ENCODE peak calls at places on chromosomes 6 and 20, in eight cellular contexts. V, T, U, X, E, G, Y and S are unnamed samples.

GRCh38 chr6:105097288-105097687 is 82.5 kb downstream of the POPDC3 start:
- DNase-seq in V (peak; percentile 59), T (no peak), E (no peak), Y (peak; percentile 87), U (no peak), X (no peak), G (no peak), S (peak; percentile 55)

GRCh38 chr6:139239137-139239536 is 52.7 kb downstream of the TXLNB start:
- DNase-seq in U (no peak), X (no peak), E (no peak), Y (no peak), G (no peak), T (no peak), V (no peak), S (no peak)

GRCh38 chr6:158441639-158442308 is 118.1 kb upstream of the TMEM181 start:
- DNase-seq in T (no peak), G (no peak), U (no peak), E (peak; percentile 52), Y (peak; percentile 12), V (no peak), X (no peak), S (peak; percentile 21)

GRCh38 chr20:37376791-37377190 is 30.9 kb downstream of the SRC start:
- DNase-seq in Y (no peak), X (no peak), V (no peak), U (no peak), E (no peak), G (no peak), T (no peak), S (no peak)

GRCh38 chr20:3749689-3750639 is 17.5 kb downstream of the HSPA12B start:
- DNase-seq in X (no peak), G (no peak), T (no peak), Y (no peak), V (peak; percentile 91), E (no peak), U (no peak), S (no peak)

GRCh38 chr6:114304304-114304887 is 38.4 kb downstream of the HS3ST5 start:
- DNase-seq in V (no peak), T (peak; percentile 19), U (peak; percentile 3), G (peak; percentile 3), E (no peak), Y (no peak), X (no peak), S (no peak)

GRCh38 chr6:29141606-29142005 is 29.1 kb upstream of the OR2J2 start:
- DNase-seq in U (no peak), Y (no peak), X (no peak), E (no peak), T (no peak), G (no peak), V (no peak), S (no peak)

GRCh38 chr6:33599413-33599911 is 19.4 kb upstream of the BAK1 start:
- DNase-seq in Y (no peak), V (no peak), X (no peak), T (no peak), U (no peak), G (no peak), E (no peak), S (no peak)

GRCh38 chr6:89489078-89489477 is 56.1 kb downstream of the ANKRD6 start:
- DNase-seq in G (no peak), Y (no peak), E (no peak), U (no peak), V (no peak), T (no peak), X (no peak), S (no peak)

GRCh38 chr20:36541227-36542018 is at the start of gene MYL9:
- DNase-seq in X (peak; percentile 75), Y (peak; percentile 79), U (no peak), T (peak; percentile 43), G (no peak), E (peak; percentile 96), V (peak; percentile 99), S (peak; percentile 80)

GRCh38 chr20:25984933-25985332 is 288.3 kb upstream of the ZNF337 start:
- DNase-seq in T (peak; percentile 37), G (no peak), E (peak; percentile 70), U (no peak), Y (peak; percentile 16), X (no peak), V (peak; percentile 82), S (peak; percentile 39)

GRCh38 chr6:113856011-113856551 is 1.1 kb upstream of the MARCKS start:
- DNase-seq in T (no peak), E (no peak), G (no peak), Y (peak; percentile 43), V (no peak), U (peak; percentile 13), X (no peak), S (peak; percentile 51)

GRCh38 chr6:133980168-133980567 is 27.1 kb downstream of the TBPL1 start:
- DNase-seq in G (no peak), U (no peak), Y (no peak), V (no peak), X (no peak), E (no peak), T (no peak), S (no peak)

GRCh38 chr6:70221025-70221714 is 81.7 kb downstream of the COL9A1 start:
- DNase-seq in V (no peak), U (peak; percentile 25), G (no peak), T (peak; percentile 32), E (no peak), Y (peak; percentile 35), X (no peak), S (no peak)

GRCh38 chr6:35377002-35377401 is 34.6 kb downstream of the PPARD start:
- DNase-seq in T (no peak), U (no peak), Y (no peak), E (no peak), G (no peak), V (no peak), X (no peak), S (no peak)

GRCh38 chr6:9647043-9647520 is 767.8 kb downstream of the TFAP2A start:
- DNase-seq in G (no peak), E (no peak), V (no peak), U (no peak), T (no peak), X (no peak), Y (no peak), S (no peak)

GRCh38 chr20:25632940-25633790 is 9.4 kb upstream of the NANP start:
- DNase-seq in U (no peak), E (no peak), T (peak; percentile 35), V (no peak), X (no peak), G (no peak), Y (no peak), S (no peak)

GRCh38 chr6:13272131-13273046 is 55.9 kb downstream of the TBC1D7 start:
- DNase-seq in T (no peak), X (peak; percentile 27), Y (peak; percentile 70), U (no peak), V (peak; percentile 79), G (no peak), E (peak; percentile 44), S (peak; percentile 41)
- H3K4me3 ChIP-seq in T (no peak overlapping the region), X (no peak overlapping the region), Y (no peak overlapping the region), U (no peak overlapping the region), V (peak overlapping the region; percentile 36), G (no peak overlapping the region), E (no peak overlapping the region), S (no peak overlapping the region)

DNA sequence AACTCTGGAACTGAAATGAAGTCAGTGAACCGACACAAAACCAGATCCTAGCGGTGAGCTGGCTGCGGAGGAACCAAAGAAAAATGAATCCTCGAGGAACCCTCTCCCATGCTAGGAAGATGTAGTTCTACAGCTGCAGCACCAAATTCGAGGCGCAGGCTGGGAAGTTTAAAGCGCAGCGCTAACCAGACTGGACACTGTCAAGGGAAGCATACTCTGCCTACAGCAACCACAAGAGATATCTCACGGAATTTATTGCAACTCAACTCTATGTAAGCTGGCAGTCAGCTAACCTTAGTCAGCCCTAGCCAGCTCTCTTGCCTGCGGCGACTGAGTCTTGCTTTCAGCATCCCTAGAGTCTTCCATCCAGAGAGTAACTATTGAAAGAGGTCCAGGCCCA is 3.7 kb upstream of the HTR1B start:
- DNase-seq in Y (no peak), E (no peak), X (no peak), G (no peak), U (no peak), T (no peak), V (no peak), S (no peak)
- H3K4me3 ChIP-seq in Y (no peak overlapping the region), E (peak overlapping the region; percentile 51), X (peak overlapping the region; percentile 66), G (no peak overlapping the region), U (peak overlapping the region; percentile 33), T (no peak overlapping the region), V (peak overlapping the region; percentile 52), S (peak overlapping the region; percentile 35)

DNA sequence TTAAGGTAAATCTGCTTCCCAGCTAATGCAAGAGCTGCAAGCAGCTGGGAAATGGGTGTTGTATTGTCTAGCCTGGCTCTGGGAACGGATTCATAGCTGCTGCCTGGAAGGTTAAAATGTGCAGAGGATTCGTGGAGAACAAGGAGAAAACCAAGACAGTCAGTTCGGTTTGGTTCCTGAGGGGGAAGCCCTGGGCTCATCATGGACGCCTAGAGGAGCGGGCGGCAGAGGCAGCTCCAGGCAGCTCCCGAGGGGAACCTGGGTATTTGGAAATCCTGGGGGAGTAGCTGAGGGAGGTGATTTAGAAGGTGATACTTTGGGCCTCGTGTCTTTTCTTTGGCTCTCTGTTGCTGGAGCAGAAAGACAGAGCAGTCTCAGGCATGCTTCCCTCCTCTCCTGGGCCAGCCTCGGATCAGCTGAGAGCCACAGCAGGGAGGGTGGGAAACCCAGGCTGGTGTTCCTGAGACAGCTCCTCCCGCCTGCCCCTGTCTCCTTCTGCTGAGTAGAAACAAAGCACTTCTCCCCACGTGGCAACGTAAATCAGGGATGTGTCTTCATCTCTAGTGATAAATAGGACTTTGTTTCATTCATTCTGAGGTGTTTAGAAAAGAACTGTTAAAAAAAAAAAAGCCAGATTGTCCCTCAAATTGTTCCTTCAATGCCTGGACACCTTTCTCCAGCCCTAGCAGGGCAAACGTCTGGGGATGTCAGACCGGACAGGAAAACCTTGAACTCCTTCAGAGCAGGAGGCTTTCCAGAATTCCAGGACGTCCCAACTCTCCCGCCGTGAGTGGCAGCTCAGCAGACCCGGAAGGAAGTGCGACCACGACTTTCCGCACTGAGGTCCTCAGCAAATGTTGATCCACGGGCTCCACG is 139.4 kb downstream of the DLL1 start:
- DNase-seq in E (peak; percentile 54), V (peak; percentile 41), X (no peak), U (no peak), G (no peak), Y (no peak), T (no peak), S (no peak)
- H3K4me3 ChIP-seq in E (peak overlapping the region; percentile 10), V (no peak overlapping the region), X (peak overlapping the region; percentile 16), U (no peak overlapping the region), G (no peak overlapping the region), Y (no peak overlapping the region), T (no peak overlapping the region), S (no peak overlapping the region)

GRCh38 chr20:24469116-24470030 is at the start of gene SYNDIG1:
- DNase-seq in T (no peak), E (peak; percentile 38), X (no peak), G (no peak), V (peak; percentile 85), Y (no peak), U (no peak), S (no peak)

GRCh38 chr20:24470031-24470781 is 777 bp downstream of the SYNDIG1 start:
- DNase-seq in Y (no peak), T (no peak), E (no peak), V (peak; percentile 83), G (no peak), X (no peak), U (no peak), S (no peak)

GRCh38 chr20:24470782-24471582 is 1.6 kb downstream of the SYNDIG1 start:
- DNase-seq in V (peak; percentile 73), G (no peak), E (no peak), T (no peak), U (no peak), X (no peak), Y (no peak), S (no peak)

GRCh38 chr20:24465730-24466129 is 3.7 kb upstream of the SYNDIG1 start:
- DNase-seq in T (no peak), Y (no peak), E (peak; percentile 65), X (no peak), U (no peak), V (no peak), G (no peak), S (no peak)

GRCh38 chr20:24468401-24469115 is 871 bp upstream of the SYNDIG1 start:
- DNase-seq in Y (no peak), G (no peak), X (no peak), V (no peak), T (no peak), U (no peak), E (no peak), S (no peak)
- H3K4me3 ChIP-seq in Y (no peak overlapping the region), G (no peak overlapping the region), X (peak overlapping the region; percentile 71), V (peak overlapping the region; percentile 49), T (no peak overlapping the region), U (no peak overlapping the region), E (peak overlapping the region; percentile 67), S (no peak overlapping the region)